ENCODE peak calls at places on chromosomes 16 and 17, in seven cellular contexts. M is activated CD4-positive, CD25-positive, alpha-beta regulatory T cell; Y is nucleus accumbens; L is NCI-H774; U is EH; Z is esophagus muscularis mucosa; Q is HS-5. E is an unnamed sample.

GRCh38 chr17:71460943-71461342 is 659.9 kb upstream of the SOX9 start:
- DNase-seq in Y (no peak), L (no peak), Z (no peak), Q (no peak), U (peak; percentile 55), M (no peak), E (peak; percentile 30)

GRCh38 chr17:12514596-12514995 is 151.1 kb upstream of the MYOCD start:
- DNase-seq in Y (no peak), L (no peak), Q (no peak), U (peak; percentile 39), M (no peak), Z (no peak), E (no peak)

GRCh38 chr16:813204-813915 is 12.8 kb upstream of the GNG13 start:
- DNase-seq in U (peak; percentile 55), M (no peak), Z (no peak), L (no peak), Q (no peak), Y (peak; percentile 11), E (peak; percentile 75)

GRCh38 chr16:12062343-12063003 is 85.9 kb downstream of the SNX29 start:
- DNase-seq in Y (no peak), Z (peak; percentile 96), Q (peak; percentile 94), M (no peak), U (peak; percentile 96), L (no peak), E (no peak)

GRCh38 chr16:82329070-82329469 is 159.0 kb upstream of the MPHOSPH6 start:
- DNase-seq in Z (no peak), L (no peak), U (no peak), Y (no peak), Q (no peak), M (no peak), E (no peak)

GRCh38 chr16:85202051-85202601 is 89.9 kb upstream of the CIBAR2 start:
- DNase-seq in M (no peak), Y (no peak), Z (no peak), U (no peak), Q (no peak), L (no peak), E (no peak)

GRCh38 chr17:49817993-49818392 is 29.5 kb downstream of the KAT7 start:
- DNase-seq in M (peak; percentile 49), L (no peak), U (no peak), Q (no peak), Z (no peak), Y (no peak), E (no peak)

GRCh38 chr17:49996495-49997255 is 1.7 kb upstream of the DLX3 start:
- DNase-seq in Q (no peak), U (peak; percentile 44), Y (no peak), L (peak; percentile 30), M (peak; percentile 45), Z (no peak), E (peak; percentile 73)

GRCh38 chr17:78583091-78583490 is 5.9 kb upstream of the DNAH17 start:
- DNase-seq in M (no peak), Z (no peak), Q (no peak), U (peak; percentile 33), L (no peak), Y (no peak), E (no peak)

GRCh38 chr16:17493012-17493411 is 22.3 kb upstream of the XYLT1 start:
- DNase-seq in M (no peak), U (no peak), Z (no peak), Q (no peak), L (no peak), Y (no peak), E (no peak)

GRCh38 chr16:1656808-1657617 is 21.1 kb upstream of the JPT2 start:
- DNase-seq in Y (no peak), Z (no peak), U (no peak), Q (no peak), M (no peak), L (no peak), E (no peak)

GRCh38 chr16:12958366-12958765 is 57.0 kb downstream of the SHISA9 start:
- DNase-seq in Y (no peak), Q (no peak), L (no peak), M (no peak), Z (no peak), U (no peak), E (no peak)

GRCh38 chr17:78127888-78128615 is 503 bp downstream of the TMC6 start:
- DNase-seq in Z (no peak), M (no peak), L (no peak), U (no peak), Q (no peak), Y (no peak), E (peak; percentile 68)

GRCh38 chr17:62724398-62725146 is 83.5 kb downstream of the MARCHF10 start:
- DNase-seq in Q (no peak), Y (no peak), L (no peak), Z (no peak), M (peak; percentile 23), U (peak; percentile 36), E (no peak)

GRCh38 chr16:11835891-11836652 is 15.3 kb downstream of the RSL1D1 start:
- DNase-seq in Q (no peak), M (no peak), Z (no peak), U (peak; percentile 84), Y (no peak), L (no peak), E (peak; percentile 75)

GRCh38 chr17:48749621-48750553 is 21.3 kb upstream of the HOXB13 start:
- DNase-seq in U (no peak), L (no peak), M (no peak), Z (no peak), Q (no peak), Y (no peak), E (no peak)

GRCh38 chr17:68095205-68095811 is 59.8 kb downstream of the KPNA2 start:
- DNase-seq in M (no peak), U (no peak), Q (no peak), L (no peak), Z (peak; percentile 55), Y (no peak), E (no peak)

GRCh38 chr17:31439716-31440115 is 48.2 kb downstream of the RAB11FIP4 start:
- DNase-seq in Q (no peak), L (no peak), Y (no peak), U (no peak), Z (no peak), M (no peak), E (no peak)

GRCh38 chr16:68760671-68761275 is 23.7 kb downstream of the CDH1 start:
- DNase-seq in L (no peak), M (no peak), U (peak; percentile 66), Y (peak; percentile 20), Z (no peak), Q (peak; percentile 30), E (no peak)

GRCh38 chr17:32806646-32807045 is 70.3 kb downstream of the MYO1D start:
- DNase-seq in Y (no peak), Q (no peak), M (no peak), Z (no peak), U (no peak), L (no peak), E (no peak)

GRCh38 chr16:66189951-66190350 is 176.5 kb upstream of the CDH5 start:
- DNase-seq in L (no peak), M (no peak), U (peak; percentile 82), Z (no peak), Q (peak; percentile 48), Y (no peak), E (no peak)

GRCh38 chr17:27659685-27660084 is 28.7 kb downstream of the LGALS9 start:
- DNase-seq in L (no peak), Z (no peak), Y (no peak), Q (no peak), M (no peak), U (no peak), E (no peak)

E was measured in WERI-Rb-1.